ENCODE peak calls at places on chromosomes 11 and 22, in eight cellular contexts. One of them, this sample, is unnamed.

GRCh38 chr11:16408619-16409018 is 52.3 kb upstream of the SOX6 start:
- DNase-seq in H9: no peak
- DNase-seq in spleen: no peak
- DNase-seq in esophagus muscularis mucosa: no peak
- DNase-seq in transverse colon: no peak
- DNase-seq in right lobe of liver: no peak
- DNase-seq in A549: no peak
- DNase-seq in left lung: no peak
- DNase-seq in this sample: no peak

GRCh38 chr22:50545522-50546325 is at the start of gene KLHDC7B:
- DNase-seq in H9: no peak
- DNase-seq in spleen: peak; percentile 79
- DNase-seq in esophagus muscularis mucosa: no peak
- DNase-seq in transverse colon: no peak
- DNase-seq in right lobe of liver: no peak
- DNase-seq in A549: no peak
- DNase-seq in left lung: no peak
- DNase-seq in this sample: no peak

GRCh38 chr11:106875013-106875412 is 143.3 kb downstream of the GUCY1A2 start:
- DNase-seq in H9: no peak
- DNase-seq in spleen: no peak
- DNase-seq in esophagus muscularis mucosa: no peak
- DNase-seq in transverse colon: no peak
- DNase-seq in right lobe of liver: no peak
- DNase-seq in A549: no peak
- DNase-seq in left lung: no peak
- DNase-seq in this sample: no peak

GRCh38 chr11:24375896-24376295 is 121.0 kb upstream of the LUZP2 start:
- DNase-seq in H9: no peak
- DNase-seq in spleen: no peak
- DNase-seq in esophagus muscularis mucosa: no peak
- DNase-seq in transverse colon: no peak
- DNase-seq in right lobe of liver: no peak
- DNase-seq in A549: no peak
- DNase-seq in left lung: no peak
- DNase-seq in this sample: no peak

GRCh38 chr22:43000441-43001175 is 14.3 kb downstream of the PACSIN2 start:
- DNase-seq in H9: no peak
- DNase-seq in spleen: no peak
- DNase-seq in esophagus muscularis mucosa: no peak
- DNase-seq in transverse colon: no peak
- DNase-seq in right lobe of liver: no peak
- DNase-seq in A549: no peak
- DNase-seq in left lung: no peak
- DNase-seq in this sample: no peak

GRCh38 chr22:19504900-19505734 is 19.1 kb downstream of the CLDN5 start:
- DNase-seq in H9: no peak
- DNase-seq in spleen: no peak
- DNase-seq in esophagus muscularis mucosa: no peak
- DNase-seq in transverse colon: no peak
- DNase-seq in right lobe of liver: no peak
- DNase-seq in A549: no peak
- DNase-seq in left lung: no peak
- DNase-seq in this sample: no peak

GRCh38 chr11:63915961-63916836 is 765 bp downstream of the RCOR2 start:
- DNase-seq in H9: peak; percentile 92
- DNase-seq in spleen: peak; percentile 83
- DNase-seq in esophagus muscularis mucosa: no peak
- DNase-seq in transverse colon: peak; percentile 61
- DNase-seq in right lobe of liver: no peak
- DNase-seq in A549: peak; percentile 70
- DNase-seq in left lung: no peak
- DNase-seq in this sample: peak; percentile 57

GRCh38 chr11:134033696-134034491 is 35.0 kb upstream of the JAM3 start:
- DNase-seq in H9: peak; percentile 95
- DNase-seq in spleen: peak; percentile 86
- DNase-seq in esophagus muscularis mucosa: peak; percentile 97
- DNase-seq in transverse colon: peak; percentile 69
- DNase-seq in right lobe of liver: peak; percentile 58
- DNase-seq in A549: no peak
- DNase-seq in left lung: peak; percentile 87
- DNase-seq in this sample: peak; percentile 84

GRCh38 chr22:19638282-19639015 is 75.9 kb upstream of the SEPTIN5 start:
- DNase-seq in H9: peak; percentile 16
- DNase-seq in spleen: no peak
- DNase-seq in esophagus muscularis mucosa: no peak
- DNase-seq in transverse colon: no peak
- DNase-seq in right lobe of liver: no peak
- DNase-seq in A549: no peak
- DNase-seq in left lung: no peak
- DNase-seq in this sample: no peak

DNA sequence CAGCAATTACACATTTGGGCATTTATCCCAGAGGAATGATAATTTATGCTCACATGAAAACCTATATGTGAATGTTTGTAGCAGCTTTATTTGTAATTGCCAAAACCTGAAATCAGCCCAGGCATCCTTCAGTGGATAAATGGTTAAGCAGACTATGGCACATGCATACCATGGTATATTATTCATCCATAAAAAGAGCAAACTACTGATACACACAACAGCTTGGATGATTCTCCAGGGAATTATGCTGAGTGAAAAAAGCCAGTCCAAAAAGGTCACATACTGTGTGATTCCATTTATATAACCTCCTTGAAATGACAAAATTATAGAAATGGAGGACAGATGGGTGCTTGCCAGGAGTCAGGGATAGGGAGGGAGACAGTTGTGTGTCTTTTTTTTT is 86.7 kb downstream of the ALX4 start:
- DNase-seq in H9: no peak
- DNase-seq in spleen: no peak
- DNase-seq in esophagus muscularis mucosa: no peak
- DNase-seq in transverse colon: no peak
- DNase-seq in right lobe of liver: no peak
- DNase-seq in A549: no peak
- DNase-seq in left lung: no peak
- DNase-seq in this sample: no peak
- H3K4me1 ChIP-seq in H9: no peaks in the 10 kb centered on the region
- H3K4me1 ChIP-seq in spleen: peaks cover 3% of the 10 kb centered on the region
- H3K4me1 ChIP-seq in esophagus muscularis mucosa: no peaks in the 10 kb centered on the region
- H3K4me1 ChIP-seq in transverse colon: no peaks in the 10 kb centered on the region
- H3K4me1 ChIP-seq in right lobe of liver: no peaks in the 10 kb centered on the region
- H3K4me1 ChIP-seq in A549: peaks cover 7% of the 10 kb centered on the region
- H3K4me1 ChIP-seq in left lung: no peaks in the 10 kb centered on the region
- H3K4me1 ChIP-seq in this sample: no peaks in the 10 kb centered on the region

DNA sequence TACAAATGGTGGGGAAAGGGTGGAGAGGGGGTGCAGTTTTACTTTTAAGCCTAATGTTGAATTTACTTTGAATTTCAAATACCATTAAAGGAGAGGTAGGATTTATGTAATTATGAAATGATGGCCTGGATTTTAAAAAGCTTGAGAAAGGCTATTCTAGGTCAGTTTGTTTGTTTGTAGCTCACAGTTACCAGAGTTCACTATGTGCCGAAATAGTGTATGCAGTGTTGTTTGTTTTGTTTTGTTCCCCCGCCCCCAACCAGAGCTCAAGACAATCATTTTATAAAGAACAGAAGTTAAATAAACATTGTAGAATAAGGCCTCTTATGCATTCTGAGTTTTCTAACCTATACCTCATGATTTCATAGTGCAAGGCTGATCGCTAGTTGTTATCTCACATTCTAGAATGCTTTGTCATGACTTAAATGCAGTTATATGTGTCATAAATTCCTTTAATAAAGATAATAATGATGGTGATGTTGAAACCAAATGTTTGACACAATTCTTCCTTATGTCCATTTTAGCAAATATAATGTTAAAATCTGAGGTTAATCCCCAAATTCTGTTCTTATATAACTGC is 7.8 kb downstream of the KCNA4 start:
- DNase-seq in H9: no peak
- DNase-seq in spleen: no peak
- DNase-seq in esophagus muscularis mucosa: no peak
- DNase-seq in transverse colon: no peak
- DNase-seq in right lobe of liver: no peak
- DNase-seq in A549: no peak
- DNase-seq in left lung: no peak
- DNase-seq in this sample: no peak
- H3K27ac ChIP-seq in H9: no peak overlapping the region
- H3K27ac ChIP-seq in spleen: no peak overlapping the region
- H3K27ac ChIP-seq in esophagus muscularis mucosa: no peak overlapping the region
- H3K27ac ChIP-seq in transverse colon: no peak overlapping the region
- H3K27ac ChIP-seq in right lobe of liver: no peak overlapping the region
- H3K27ac ChIP-seq in A549: no peak overlapping the region
- H3K27ac ChIP-seq in left lung: no peak overlapping the region
- H3K27ac ChIP-seq in this sample: no peak overlapping the region

GRCh38 chr22:30306629-30307016 is 17.3 kb upstream of the CASTOR1 start:
- DNase-seq in H9: no peak
- DNase-seq in spleen: no peak
- DNase-seq in esophagus muscularis mucosa: no peak
- DNase-seq in transverse colon: no peak
- DNase-seq in right lobe of liver: no peak
- DNase-seq in A549: no peak
- DNase-seq in left lung: no peak
- DNase-seq in this sample: no peak

GRCh38 chr22:30305519-30305905 is 16.2 kb upstream of the CASTOR1 start:
- DNase-seq in H9: no peak
- DNase-seq in spleen: peak; percentile 91
- DNase-seq in esophagus muscularis mucosa: no peak
- DNase-seq in transverse colon: peak; percentile 76
- DNase-seq in right lobe of liver: peak; percentile 63
- DNase-seq in A549: no peak
- DNase-seq in left lung: peak; percentile 64
- DNase-seq in this sample: peak; percentile 73

GRCh38 chr22:30307026-30307574 is 17.8 kb upstream of the CASTOR1 start:
- DNase-seq in H9: no peak
- DNase-seq in spleen: no peak
- DNase-seq in esophagus muscularis mucosa: no peak
- DNase-seq in transverse colon: no peak
- DNase-seq in right lobe of liver: no peak
- DNase-seq in A549: no peak
- DNase-seq in left lung: no peak
- DNase-seq in this sample: no peak

GRCh38 chr22:30304495-30305244 is 15.4 kb upstream of the CASTOR1 start:
- DNase-seq in H9: no peak
- DNase-seq in spleen: no peak
- DNase-seq in esophagus muscularis mucosa: no peak
- DNase-seq in transverse colon: peak; percentile 63
- DNase-seq in right lobe of liver: peak; percentile 51
- DNase-seq in A549: no peak
- DNase-seq in left lung: no peak
- DNase-seq in this sample: peak; percentile 46

DNA sequence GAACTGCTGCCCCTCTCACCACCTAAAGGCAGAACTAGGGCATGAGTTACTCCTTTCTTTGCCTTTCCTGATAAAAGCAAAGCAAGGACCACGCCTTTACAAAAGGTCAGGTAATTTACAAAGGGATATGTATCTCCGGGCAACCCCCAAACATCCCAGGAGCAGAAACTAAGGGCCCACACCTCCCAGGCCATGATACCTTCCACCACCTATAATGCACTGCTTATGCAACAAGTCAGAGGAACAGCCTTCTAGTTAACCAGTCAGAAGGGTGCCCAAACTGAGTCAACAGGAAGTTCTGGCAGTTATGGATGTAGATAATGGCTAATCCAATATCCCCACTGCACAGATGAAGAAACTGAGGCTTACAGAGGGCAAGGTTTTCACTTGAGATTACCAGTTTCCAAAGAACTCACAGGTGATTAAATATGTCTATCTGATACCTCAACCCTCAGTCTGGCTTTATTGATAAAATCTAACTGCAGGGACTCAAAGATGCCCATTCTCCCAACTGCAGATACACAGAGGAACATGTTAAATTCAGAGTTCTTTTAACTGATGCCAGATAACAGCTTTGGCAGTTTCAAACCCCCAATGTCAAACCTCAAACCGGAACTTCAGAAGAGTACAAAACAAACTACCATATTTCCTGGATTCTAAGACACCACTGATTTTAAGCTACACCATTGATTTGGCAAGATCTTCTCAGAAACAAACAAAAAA is 16.8 kb upstream of the CASTOR1 start:
- DNase-seq in H9: no peak
- DNase-seq in spleen: no peak
- DNase-seq in esophagus muscularis mucosa: no peak
- DNase-seq in transverse colon: no peak
- DNase-seq in right lobe of liver: no peak
- DNase-seq in A549: no peak
- DNase-seq in left lung: no peak
- DNase-seq in this sample: no peak
- H3K4me1 ChIP-seq in H9: no peaks in the 10 kb centered on the region
- H3K4me1 ChIP-seq in spleen: peaks cover 100% of the 10 kb centered on the region
- H3K4me1 ChIP-seq in esophagus muscularis mucosa: peaks cover 99% of the 10 kb centered on the region
- H3K4me1 ChIP-seq in transverse colon: peaks cover 93% of the 10 kb centered on the region
- H3K4me1 ChIP-seq in right lobe of liver: peaks cover 6% of the 10 kb centered on the region
- H3K4me1 ChIP-seq in A549: peaks cover 11% of the 10 kb centered on the region
- H3K4me1 ChIP-seq in left lung: peaks cover 73% of the 10 kb centered on the region
- H3K4me1 ChIP-seq in this sample: peaks cover 4% of the 10 kb centered on the region

DNA sequence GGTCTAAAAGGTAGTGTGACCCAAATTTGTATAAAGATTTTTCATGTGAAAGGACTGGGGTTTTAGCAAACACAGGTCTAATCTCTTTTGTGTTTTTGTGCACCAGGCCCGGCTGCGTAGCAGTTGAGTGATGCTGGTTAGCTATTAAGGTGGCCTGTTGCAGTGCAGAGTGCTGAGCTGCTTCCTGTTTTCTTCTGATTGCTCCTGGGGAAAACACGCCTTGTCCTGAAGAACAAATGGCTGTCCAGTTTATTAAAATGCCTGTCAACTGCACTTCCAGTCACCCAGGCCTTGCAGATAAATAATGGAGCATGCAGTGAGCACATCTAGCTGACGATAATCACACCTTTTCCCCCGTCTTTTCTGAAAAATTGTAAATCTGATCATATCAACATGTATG is 1.8 kb downstream of the SRSF8 start:
- DNase-seq in H9: peak; percentile 45
- DNase-seq in spleen: peak; percentile 87
- DNase-seq in esophagus muscularis mucosa: peak; percentile 94
- DNase-seq in transverse colon: peak; percentile 89
- DNase-seq in right lobe of liver: peak; percentile 82
- DNase-seq in A549: peak; percentile 53
- DNase-seq in left lung: peak; percentile 83
- DNase-seq in this sample: peak; percentile 72
- H3K27ac ChIP-seq in H9: no peak overlapping the region
- H3K27ac ChIP-seq in spleen: peak overlapping the region; percentile 99
- H3K27ac ChIP-seq in esophagus muscularis mucosa: peak overlapping the region; percentile 97
- H3K27ac ChIP-seq in transverse colon: peak overlapping the region; percentile 99
- H3K27ac ChIP-seq in right lobe of liver: peak overlapping the region; percentile 93
- H3K27ac ChIP-seq in A549: peak overlapping the region; percentile 83
- H3K27ac ChIP-seq in left lung: peak overlapping the region; percentile 97
- H3K27ac ChIP-seq in this sample: peak overlapping the region; percentile 98

GRCh38 chr11:108568183-108568858 is 25.2 kb downstream of the EXPH5 start:
- DNase-seq in H9: no peak
- DNase-seq in spleen: no peak
- DNase-seq in esophagus muscularis mucosa: no peak
- DNase-seq in transverse colon: no peak
- DNase-seq in right lobe of liver: peak; percentile 90
- DNase-seq in A549: no peak
- DNase-seq in left lung: no peak
- DNase-seq in this sample: no peak
- H3K4me1 ChIP-seq in H9: no peaks in the 10 kb centered on the region
- H3K4me1 ChIP-seq in spleen: no peaks in the 10 kb centered on the region
- H3K4me1 ChIP-seq in esophagus muscularis mucosa: no peaks in the 10 kb centered on the region
- H3K4me1 ChIP-seq in transverse colon: peaks cover 13% of the 10 kb centered on the region
- H3K4me1 ChIP-seq in right lobe of liver: no peaks in the 10 kb centered on the region
- H3K4me1 ChIP-seq in A549: no peaks in the 10 kb centered on the region
- H3K4me1 ChIP-seq in left lung: no peaks in the 10 kb centered on the region
- H3K4me1 ChIP-seq in this sample: no peaks in the 10 kb centered on the region

This sample was measured in uterus.